ENCODE peak calls at places on chromosomes 13 and 19, in five cellular contexts. N is osteoblast; O is naive thymus-derived CD4-positive, alpha-beta T cell; P is small intestine; C is esophagus muscularis mucosa. A is an unnamed sample.

GRCh38 chr19:33715462-33715861 is 81.2 kb upstream of the KCTD15 start:
- DNase-seq in O (no peak), C (no peak), P (no peak), N (no peak), A (no peak)

GRCh38 chr19:3471954-3472655 is 8.2 kb downstream of the SMIM24 start:
- DNase-seq in N (peak; percentile 94), P (no peak), C (no peak), O (peak; percentile 44), A (no peak)

GRCh38 chr19:42129399-42130253 is 2.6 kb downstream of the POU2F2 start:
- DNase-seq in N (peak; percentile 73), P (no peak), C (no peak), O (no peak), A (no peak)

GRCh38 chr19:49387936-49388372 is at the start of gene KASH5:
- DNase-seq in N (peak; percentile 68), C (no peak), O (peak; percentile 56), P (peak; percentile 61), A (no peak)

GRCh38 chr19:38583219-38583984 is 34.4 kb downstream of the MAP4K1 start:
- DNase-seq in O (no peak), P (no peak), C (no peak), N (no peak), A (no peak)

GRCh38 chr13:59823495-59823894 is 340.2 kb downstream of the DIAPH3 start:
- DNase-seq in P (no peak), O (no peak), C (no peak), N (no peak), A (no peak)

GRCh38 chr19:41019346-41019745 is 28.3 kb downstream of the CYP2B6 start:
- DNase-seq in N (peak; percentile 2), C (peak; percentile 80), P (no peak), O (no peak), A (no peak)

GRCh38 chr19:17946965-17947784 is 14.4 kb downstream of the CCDC124 start:
- DNase-seq in O (no peak), C (no peak), N (peak; percentile 88), P (no peak), A (no peak)

GRCh38 chr19:11254662-11255061 is 7.7 kb downstream of the DOCK6 start:
- DNase-seq in O (no peak), P (no peak), N (peak; percentile 59), C (no peak), A (no peak)

GRCh38 chr19:11261431-11261901 is 858 bp downstream of the DOCK6 start:
- DNase-seq in C (no peak), N (no peak), P (no peak), O (no peak), A (no peak)

GRCh38 chr19:11256189-11256588 is 6.1 kb downstream of the DOCK6 start:
- DNase-seq in N (peak; percentile 70), P (no peak), C (no peak), O (no peak), A (no peak)

GRCh38 chr19:11260996-11261395 is 1.3 kb downstream of the DOCK6 start:
- DNase-seq in O (no peak), C (no peak), P (no peak), N (peak; percentile 44), A (no peak)

GRCh38 chr19:11257827-11258380 is 4.4 kb downstream of the DOCK6 start:
- DNase-seq in N (peak; percentile 42), P (no peak), C (no peak), O (no peak), A (no peak)
- H3K4me1 ChIP-seq in N (no peaks in the 10 kb centered on the region), P (peaks cover 10% of the 10 kb centered on the region), C (peaks cover 43% of the 10 kb centered on the region), O (no peaks in the 10 kb centered on the region), A (no peaks in the 10 kb centered on the region)

DNA sequence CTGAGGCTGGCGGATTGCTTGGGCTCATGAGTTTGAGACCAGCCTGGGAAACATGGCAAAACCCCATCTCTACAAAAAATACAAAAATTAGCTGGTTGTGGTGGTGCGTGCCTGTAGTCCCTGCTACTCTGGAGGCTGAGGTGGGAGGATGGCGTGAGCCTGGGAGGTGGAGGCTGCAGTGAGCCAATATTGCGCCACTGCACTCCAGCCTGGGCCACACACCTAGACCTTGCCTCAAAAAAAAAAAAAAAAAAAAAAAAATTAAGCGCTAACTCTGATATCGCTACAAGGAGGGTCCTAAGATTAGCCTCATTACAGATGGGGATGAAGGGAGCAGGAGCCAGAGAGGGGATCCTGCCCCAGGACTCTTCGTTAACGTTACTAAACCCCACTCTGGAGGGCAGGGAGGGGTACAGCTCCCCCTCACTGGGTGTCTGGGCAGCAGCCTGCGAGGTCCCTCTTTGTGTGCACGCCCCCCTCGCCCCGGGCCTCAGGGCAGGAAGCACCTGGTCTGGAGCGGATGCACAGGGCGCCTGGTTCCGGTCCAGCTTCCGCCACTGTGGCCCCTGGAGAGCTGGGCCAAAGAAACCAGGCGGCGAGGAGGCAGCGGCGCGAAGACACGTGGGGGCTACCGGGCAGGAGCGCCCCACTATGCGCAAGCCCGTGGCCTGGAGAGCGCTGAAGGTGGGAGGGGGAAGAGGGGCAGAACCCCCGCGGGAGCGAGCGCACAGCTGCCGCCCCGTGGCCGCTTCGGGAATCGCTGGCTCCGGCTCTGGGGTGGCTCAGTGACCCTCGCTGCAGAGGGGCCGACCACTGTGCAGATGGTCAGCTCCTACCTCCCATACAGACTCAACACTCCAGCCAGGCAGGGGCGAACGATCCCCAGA is 1.5 kb upstream of the LYL1 start:
- DNase-seq in N (peak; percentile 94), O (peak; percentile 66), C (no peak), P (no peak), A (no peak)
- H3K4me3 ChIP-seq in N (no peak overlapping the region), O (peak overlapping the region; percentile 82), C (peak overlapping the region; percentile 33), P (peak overlapping the region; percentile 45), A (no peak overlapping the region)

GRCh38 chr13:46373623-46374022 is 13.4 kb downstream of the RUBCNL start:
- DNase-seq in C (no peak), N (peak; percentile 36), O (no peak), P (peak; percentile 77), A (no peak)
- H3K4me1 ChIP-seq in C (peaks cover 16% of the 10 kb centered on the region), N (peaks cover 18% of the 10 kb centered on the region), O (no peaks in the 10 kb centered on the region), P (peaks cover 2% of the 10 kb centered on the region), A (no peaks in the 10 kb centered on the region)

GRCh38 chr19:639251-640155 is at the start of gene FGF22:
- DNase-seq in P (peak; percentile 93), O (peak; percentile 90), C (peak; percentile 99), N (peak; percentile 100), A (no peak)
- H3K4me3 ChIP-seq in P (peak within 1 kb of the TSS; percentile 52), O (peak within 1 kb of the TSS; percentile 55), C (peak within 1 kb of the TSS; percentile 58), N (peak within 1 kb of the TSS; percentile 67), A (peak within 1 kb of the TSS; percentile 49)

GRCh38 chr13:85657942-85658341 is 141.3 kb downstream of the SLITRK6 start:
- DNase-seq in P (no peak), O (no peak), C (no peak), N (no peak), A (no peak)
- H3K4me1 ChIP-seq in P (no peaks in the 10 kb centered on the region), O (no peaks in the 10 kb centered on the region), C (peaks cover 17% of the 10 kb centered on the region), N (no peaks in the 10 kb centered on the region), A (no peaks in the 10 kb centered on the region)

DNA sequence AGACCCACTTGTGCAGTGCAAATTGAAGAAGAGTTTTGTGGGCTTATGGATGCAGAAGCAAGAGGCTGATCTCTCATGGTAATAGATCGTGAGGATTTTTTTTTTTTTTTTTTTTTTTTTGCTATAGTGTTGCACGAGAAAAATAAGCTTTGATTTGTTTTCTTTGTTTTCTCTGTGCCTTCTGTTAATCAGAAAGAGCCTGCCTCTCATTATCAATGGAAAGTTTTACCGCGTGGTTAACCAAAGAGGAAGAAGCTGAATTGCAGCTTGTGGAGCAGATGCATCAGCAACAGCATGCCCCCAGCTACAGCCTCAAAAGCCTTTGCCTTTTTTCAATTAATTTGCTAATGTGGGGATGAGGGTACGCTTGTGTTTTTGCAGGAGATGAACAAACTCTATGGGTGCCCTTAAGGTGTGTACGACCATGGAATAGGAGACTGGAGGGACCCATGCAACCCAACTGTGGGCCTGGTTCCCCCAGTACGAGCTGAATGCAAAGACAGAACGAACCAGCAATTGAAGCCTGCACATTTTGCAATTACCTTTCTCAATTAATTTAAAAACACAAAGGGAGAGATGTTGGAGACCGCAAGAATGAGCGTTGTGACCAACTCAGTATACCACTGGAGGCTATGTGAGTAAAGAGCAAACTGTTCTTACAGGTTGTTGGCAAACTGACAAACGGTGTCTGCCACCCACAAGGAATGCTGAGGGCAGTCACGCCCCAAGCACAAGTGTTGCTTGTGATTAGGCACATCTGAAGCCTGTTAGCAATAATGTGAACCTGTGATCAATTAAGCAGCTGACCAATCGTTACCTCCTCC is 58.6 kb upstream of the SPRY2 start:
- DNase-seq in C (no peak), P (peak; percentile 26), O (no peak), N (no peak), A (no peak)
- H3K4me3 ChIP-seq in C (no peak overlapping the region), P (no peak overlapping the region), O (peak overlapping the region; percentile 17), N (no peak overlapping the region), A (no peak overlapping the region)

GRCh38 chr19:56110515-56111448 is 10.3 kb downstream of the ZNF787 start:
- DNase-seq in O (no peak), N (peak; percentile 84), P (peak; percentile 15), C (no peak), A (no peak)

GRCh38 chr19:56111601-56112312 is 9.3 kb downstream of the ZNF787 start:
- DNase-seq in O (peak; percentile 46), N (peak; percentile 76), C (no peak), P (peak; percentile 88), A (no peak)

GRCh38 chr19:56113071-56113632 is 7.9 kb downstream of the ZNF787 start:
- DNase-seq in N (peak; percentile 70), P (no peak), O (no peak), C (no peak), A (no peak)

GRCh38 chr19:56114051-56114694 is 6.9 kb downstream of the ZNF787 start:
- DNase-seq in O (no peak), N (peak; percentile 88), C (no peak), P (no peak), A (no peak)

DNA sequence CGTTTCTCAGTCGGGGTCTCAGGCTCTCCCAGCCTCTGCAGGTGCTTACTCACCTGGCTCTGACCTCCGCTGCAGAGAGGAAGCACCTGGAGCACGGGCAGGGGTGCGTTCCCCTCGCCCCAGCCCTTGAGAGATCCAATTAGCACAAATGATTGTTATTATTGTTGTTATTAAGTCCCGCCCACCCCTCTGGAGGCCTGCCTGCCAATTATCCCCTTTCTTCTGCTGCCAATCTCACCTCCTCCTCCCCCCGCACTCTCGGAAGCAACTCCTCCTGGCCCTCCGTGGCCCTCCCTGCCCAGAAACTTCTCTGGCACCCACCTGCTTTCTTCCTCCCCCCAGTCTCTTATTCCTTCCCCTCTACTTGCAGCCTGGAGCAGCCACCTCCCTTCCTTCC is 8.8 kb downstream of the ZNF787 start:
- DNase-seq in N (peak; percentile 30), C (no peak), O (no peak), P (peak; percentile 19), A (no peak)
- H3K4me1 ChIP-seq in N (peaks cover 22% of the 10 kb centered on the region), C (peaks cover 100% of the 10 kb centered on the region), O (no peaks in the 10 kb centered on the region), P (peaks cover 31% of the 10 kb centered on the region), A (peaks cover 20% of the 10 kb centered on the region)

GRCh38 chr19:6531163-6531955 is 533 bp downstream of the TNFSF9 start:
- DNase-seq in C (no peak), N (peak; percentile 42), P (no peak), O (no peak), A (no peak)
- H3K4me3 ChIP-seq in C (peak overlapping the region; percentile 61), N (peak overlapping the region; percentile 81), P (peak overlapping the region; percentile 42), O (peak overlapping the region; percentile 36), A (peak overlapping the region; percentile 56)

GRCh38 chr19:11090264-11091032 is 1.2 kb downstream of the LDLR start:
- DNase-seq in C (peak; percentile 100), P (peak; percentile 99), O (peak; percentile 89), N (peak; percentile 96), A (peak; percentile 64)
- H3K4me1 ChIP-seq in C (peaks cover 79% of the 10 kb centered on the region), P (peaks cover 12% of the 10 kb centered on the region), O (peaks cover 43% of the 10 kb centered on the region), N (peaks cover 50% of the 10 kb centered on the region), A (no peaks in the 10 kb centered on the region)

A was measured in iPS DF 6.9.